ENCODE peak calls at places on chromosomes 12 and 14, in four cellular contexts. One of them, this sample, is unnamed.

GRCh38 chr12:132774646-132775275 is 13.1 kb upstream of the ANKLE2 start:
- DNase-seq in endothelial cell of umbilical vein: no peak
- DNase-seq in H1: no peak
- DNase-seq in K562: no peak
- DNase-seq in this sample: no peak

GRCh38 chr12:591167-591570 is 72.1 kb downstream of the NINJ2 start:
- DNase-seq in endothelial cell of umbilical vein: no peak
- DNase-seq in H1: no peak
- DNase-seq in K562: peak; percentile 44
- DNase-seq in this sample: no peak

GRCh38 chr14:75566321-75566720 is 12.1 kb upstream of the FLVCR2 start:
- DNase-seq in endothelial cell of umbilical vein: no peak
- DNase-seq in H1: no peak
- DNase-seq in K562: no peak
- DNase-seq in this sample: no peak

GRCh38 chr14:92531151-92531873 is 17.7 kb downstream of the RIN3 start:
- DNase-seq in endothelial cell of umbilical vein: no peak
- DNase-seq in H1: no peak
- DNase-seq in K562: no peak
- DNase-seq in this sample: no peak

GRCh38 chr14:104856869-104857860 is 7.9 kb upstream of the CEP170B start:
- DNase-seq in endothelial cell of umbilical vein: no peak
- DNase-seq in H1: no peak
- DNase-seq in K562: no peak
- DNase-seq in this sample: no peak

GRCh38 chr12:7017870-7018349 is 366 bp downstream of the LPCAT3 start:
- DNase-seq in endothelial cell of umbilical vein: no peak
- DNase-seq in H1: no peak
- DNase-seq in K562: peak; percentile 67
- DNase-seq in this sample: no peak

GRCh38 chr14:75090353-75090752 is 20.9 kb downstream of the ZC2HC1C start:
- DNase-seq in endothelial cell of umbilical vein: peak; percentile 33
- DNase-seq in H1: no peak
- DNase-seq in K562: no peak
- DNase-seq in this sample: no peak

GRCh38 chr14:59208224-59208814 is 19.9 kb downstream of the DAAM1 start:
- DNase-seq in endothelial cell of umbilical vein: no peak
- DNase-seq in H1: no peak
- DNase-seq in K562: peak; percentile 11
- DNase-seq in this sample: no peak

GRCh38 chr14:65792208-65792905 is 379.8 kb downstream of the FUT8 start:
- DNase-seq in endothelial cell of umbilical vein: no peak
- DNase-seq in H1: no peak
- DNase-seq in K562: no peak
- DNase-seq in this sample: no peak

GRCh38 chr14:96362071-96362964 is 823 bp downstream of the ATG2B start:
- DNase-seq in endothelial cell of umbilical vein: peak; percentile 72
- DNase-seq in H1: no peak
- DNase-seq in K562: no peak
- DNase-seq in this sample: peak; percentile 69

GRCh38 chr14:21723431-21724045 is 49.9 kb upstream of the OR4E1 start:
- DNase-seq in endothelial cell of umbilical vein: no peak
- DNase-seq in H1: peak; percentile 47
- DNase-seq in K562: peak; percentile 10
- DNase-seq in this sample: peak; percentile 60

GRCh38 chr12:82817368-82817767 is 130.7 kb downstream of the TMTC2 start:
- DNase-seq in endothelial cell of umbilical vein: peak; percentile 35
- DNase-seq in H1: no peak
- DNase-seq in K562: no peak
- DNase-seq in this sample: no peak

GRCh38 chr12:121217761-121218160 is 7.8 kb downstream of the P2RX4 start:
- DNase-seq in endothelial cell of umbilical vein: no peak
- DNase-seq in H1: no peak
- DNase-seq in K562: peak; percentile 5
- DNase-seq in this sample: peak; percentile 65

GRCh38 chr12:93950321-93950720 is 198.1 kb upstream of the PLXNC1 start:
- DNase-seq in endothelial cell of umbilical vein: no peak
- DNase-seq in H1: no peak
- DNase-seq in K562: no peak
- DNase-seq in this sample: no peak

GRCh38 chr14:65817011-65817410 is 404.5 kb downstream of the FUT8 start:
- DNase-seq in endothelial cell of umbilical vein: no peak
- DNase-seq in H1: no peak
- DNase-seq in K562: no peak
- DNase-seq in this sample: no peak

GRCh38 chr14:29465095-29465494 is 462.6 kb downstream of the PRKD1 start:
- DNase-seq in endothelial cell of umbilical vein: peak; percentile 52
- DNase-seq in H1: no peak
- DNase-seq in K562: no peak
- DNase-seq in this sample: no peak

GRCh38 chr12:42588308-42588836 is 1.2 kb downstream of the PRICKLE1 start:
- DNase-seq in endothelial cell of umbilical vein: peak; percentile 48
- DNase-seq in H1: no peak
- DNase-seq in K562: no peak
- DNase-seq in this sample: no peak

DNA sequence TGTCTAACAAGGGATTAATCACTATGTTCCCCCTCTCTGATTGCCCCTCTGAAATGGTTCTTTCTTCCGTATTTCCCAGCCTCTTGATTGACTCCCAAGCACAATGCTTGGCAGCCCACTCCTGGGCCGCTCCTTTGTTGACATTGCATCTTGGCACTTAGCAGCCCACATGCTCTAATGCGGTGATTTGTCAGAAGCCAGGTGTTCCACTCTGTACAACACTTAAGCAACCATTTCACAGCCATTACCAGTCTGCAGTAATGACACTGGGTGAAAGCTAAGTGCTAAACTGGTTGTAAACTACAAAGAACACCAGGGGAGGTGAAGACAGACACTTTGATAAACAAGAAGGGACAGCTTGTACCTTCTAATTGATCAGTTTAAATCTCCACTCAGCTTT is 353.5 kb downstream of the TMEM132D start:
- DNase-seq in endothelial cell of umbilical vein: no peak
- DNase-seq in H1: no peak
- DNase-seq in K562: no peak
- DNase-seq in this sample: no peak
- TF ChIP-seq MAX in endothelial cell of umbilical vein: no peak
- TF ChIP-seq MAX in H1: no peak
- TF ChIP-seq MAX in K562: no peak
- TF ChIP-seq MAX in this sample: no peak

DNA sequence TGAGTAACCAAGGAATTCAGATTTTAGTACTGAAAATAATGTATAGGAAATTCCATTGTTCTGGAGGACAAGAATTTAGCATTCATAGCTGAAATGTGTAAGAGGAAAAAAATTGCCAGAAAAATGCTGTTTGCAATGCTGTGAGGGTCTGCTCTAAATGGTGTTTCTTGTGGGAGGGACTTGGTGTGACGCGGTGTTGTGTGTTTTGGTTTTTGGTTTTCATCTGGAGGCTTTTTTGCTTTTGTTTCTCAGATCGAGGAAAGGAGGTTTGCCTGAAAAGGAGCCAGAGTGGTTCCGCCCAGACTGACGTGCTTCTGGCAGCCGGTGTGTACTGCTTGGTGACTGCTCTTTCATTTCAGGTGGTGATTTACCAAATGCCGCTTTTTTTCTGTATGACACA is 211.8 kb upstream of the HMGA2 start:
- DNase-seq in endothelial cell of umbilical vein: peak; percentile 78
- DNase-seq in H1: no peak
- DNase-seq in K562: no peak
- DNase-seq in this sample: no peak
- TF ChIP-seq JUN in endothelial cell of umbilical vein: peak; percentile 47
- TF ChIP-seq JUN in H1: no peak
- TF ChIP-seq JUN in K562: no peak
- TF ChIP-seq JUN in this sample: no peak

GRCh38 chr12:46558696-46559095 is 186.1 kb upstream of the SLC38A2 start:
- DNase-seq in endothelial cell of umbilical vein: no peak
- DNase-seq in H1: no peak
- DNase-seq in K562: no peak
- DNase-seq in this sample: no peak

GRCh38 chr12:46557539-46558373 is 185.2 kb upstream of the SLC38A2 start:
- DNase-seq in endothelial cell of umbilical vein: no peak
- DNase-seq in H1: no peak
- DNase-seq in K562: no peak
- DNase-seq in this sample: no peak

GRCh38 chr12:46559311-46559710 is 186.7 kb upstream of the SLC38A2 start:
- DNase-seq in endothelial cell of umbilical vein: no peak
- DNase-seq in H1: no peak
- DNase-seq in K562: no peak
- DNase-seq in this sample: no peak

GRCh38 chr12:46560874-46561273 is 188.3 kb upstream of the SLC38A2 start:
- DNase-seq in endothelial cell of umbilical vein: no peak
- DNase-seq in H1: no peak
- DNase-seq in K562: no peak
- DNase-seq in this sample: no peak

GRCh38 chr12:46560078-46560477 is 187.5 kb upstream of the SLC38A2 start:
- DNase-seq in endothelial cell of umbilical vein: no peak
- DNase-seq in H1: no peak
- DNase-seq in K562: no peak
- DNase-seq in this sample: peak; percentile 15
- H2AFZ ChIP-seq in endothelial cell of umbilical vein: no peak overlapping the region
- H2AFZ ChIP-seq in H1: no peak overlapping the region
- H2AFZ ChIP-seq in K562: no peak overlapping the region
- H2AFZ ChIP-seq in this sample: no peak overlapping the region

GRCh38 chr12:119171266-119171665 is 7.5 kb upstream of the HSPB8 start:
- DNase-seq in endothelial cell of umbilical vein: no peak
- DNase-seq in H1: no peak
- DNase-seq in K562: no peak
- DNase-seq in this sample: no peak
- TF ChIP-seq MAX in endothelial cell of umbilical vein: no peak
- TF ChIP-seq MAX in H1: no peak
- TF ChIP-seq MAX in K562: no peak
- TF ChIP-seq MAX in this sample: no peak

GRCh38 chr12:48716168-48716492 is 377 bp downstream of the CCNT1 start:
- DNase-seq in endothelial cell of umbilical vein: no peak
- DNase-seq in H1: no peak
- DNase-seq in K562: no peak
- DNase-seq in this sample: no peak

GRCh38 chr12:48712209-48712608 is 4.3 kb downstream of the CCNT1 start:
- DNase-seq in endothelial cell of umbilical vein: no peak
- DNase-seq in H1: no peak
- DNase-seq in K562: no peak
- DNase-seq in this sample: no peak

GRCh38 chr12:48716493-48717251 is at the start of gene CCNT1:
- DNase-seq in endothelial cell of umbilical vein: peak; percentile 100
- DNase-seq in H1: peak; percentile 99
- DNase-seq in K562: peak; percentile 96
- DNase-seq in this sample: peak; percentile 100

DNA sequence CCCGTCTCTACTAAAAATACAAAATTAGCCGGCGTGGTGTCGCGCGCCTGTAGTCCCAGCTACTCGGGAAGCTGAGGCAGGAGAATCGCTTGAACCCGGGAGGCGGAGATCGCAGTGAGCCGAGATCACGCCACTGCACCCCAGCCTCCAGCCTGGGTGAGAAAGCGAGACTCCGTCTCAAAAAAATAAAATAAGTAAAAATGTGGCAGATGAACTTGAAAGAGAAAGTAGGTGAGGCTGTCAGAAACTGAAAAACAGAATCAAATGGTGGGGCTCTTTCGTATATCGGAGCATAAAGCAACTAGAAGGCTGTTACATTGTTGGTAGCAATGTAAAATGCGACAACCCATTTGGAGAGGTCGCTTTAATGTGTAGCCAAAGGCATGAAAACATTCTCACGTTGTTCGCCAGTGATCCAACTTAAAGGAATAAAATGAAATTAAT is 767 bp upstream of the CCNT1 start:
- DNase-seq in endothelial cell of umbilical vein: peak; percentile 33
- DNase-seq in H1: no peak
- DNase-seq in K562: no peak
- DNase-seq in this sample: no peak
- TF ChIP-seq JUN in endothelial cell of umbilical vein: no peak
- TF ChIP-seq JUN in H1: no peak
- TF ChIP-seq JUN in K562: no peak
- TF ChIP-seq JUN in this sample: no peak

GRCh38 chr12:52149182-52149641 is 42.6 kb downstream of the KRT80 start:
- DNase-seq in endothelial cell of umbilical vein: no peak
- DNase-seq in H1: no peak
- DNase-seq in K562: no peak
- DNase-seq in this sample: no peak

GRCh38 chr12:52146822-52147366 is 44.9 kb downstream of the KRT80 start:
- DNase-seq in endothelial cell of umbilical vein: no peak
- DNase-seq in H1: no peak
- DNase-seq in K562: no peak
- DNase-seq in this sample: no peak

GRCh38 chr12:52148541-52149181 is 43.2 kb downstream of the KRT80 start:
- DNase-seq in endothelial cell of umbilical vein: no peak
- DNase-seq in H1: no peak
- DNase-seq in K562: peak; percentile 33
- DNase-seq in this sample: no peak

GRCh38 chr12:52147367-52147972 is 44.3 kb downstream of the KRT80 start:
- DNase-seq in endothelial cell of umbilical vein: peak; percentile 91
- DNase-seq in H1: no peak
- DNase-seq in K562: peak; percentile 77
- DNase-seq in this sample: peak; percentile 67

GRCh38 chr12:52147983-52148540 is 43.8 kb downstream of the KRT80 start:
- DNase-seq in endothelial cell of umbilical vein: no peak
- DNase-seq in H1: no peak
- DNase-seq in K562: no peak
- DNase-seq in this sample: no peak
- H2AFZ ChIP-seq in endothelial cell of umbilical vein: no peak overlapping the region
- H2AFZ ChIP-seq in H1: no peak overlapping the region
- H2AFZ ChIP-seq in K562: peak overlapping the region; percentile 36
- H2AFZ ChIP-seq in this sample: no peak overlapping the region

GRCh38 chr12:72472350-72472749 is 200.2 kb downstream of the TRHDE start:
- DNase-seq in endothelial cell of umbilical vein: no peak
- DNase-seq in H1: no peak
- DNase-seq in K562: no peak
- DNase-seq in this sample: no peak
- TF ChIP-seq MAX in endothelial cell of umbilical vein: no peak
- TF ChIP-seq MAX in H1: no peak
- TF ChIP-seq MAX in K562: no peak
- TF ChIP-seq MAX in this sample: no peak

GRCh38 chr14:32761381-32761968 is 177.2 kb upstream of the NPAS3 start:
- DNase-seq in endothelial cell of umbilical vein: no peak
- DNase-seq in H1: no peak
- DNase-seq in K562: no peak
- DNase-seq in this sample: no peak
- TF ChIP-seq JUN in endothelial cell of umbilical vein: no peak
- TF ChIP-seq JUN in H1: no peak
- TF ChIP-seq JUN in K562: no peak
- TF ChIP-seq JUN in this sample: no peak

This sample was measured in HepG2.